ENCODE peak calls at places on chromosomes 6 and 20, in four cellular contexts. B, X, G and W are unnamed samples.

GRCh38 chr6:134379086-134379485 is 61.2 kb upstream of the SGK1 start:
- DNase-seq in B (peak; percentile 62), X (no peak), G (peak; percentile 17), W (peak; percentile 79)

GRCh38 chr6:149918151-149918905 is 4.6 kb downstream of the RAET1G start:
- DNase-seq in B (no peak), X (no peak), G (no peak), W (no peak)

GRCh38 chr20:46220808-46221207 is 87.5 kb downstream of the CDH22 start:
- DNase-seq in B (no peak), X (peak; percentile 94), G (no peak), W (peak; percentile 84)

GRCh38 chr20:49624317-49624716 is 56.4 kb upstream of the PTGIS start:
- DNase-seq in B (no peak), X (no peak), G (no peak), W (no peak)

GRCh38 chr6:111265842-111266241 is 178.5 kb downstream of the SLC16A10 start:
- DNase-seq in B (no peak), X (no peak), G (no peak), W (no peak)

GRCh38 chr20:2693286-2693995 is 861 bp downstream of the EBF4 start:
- DNase-seq in B (no peak), X (no peak), G (no peak), W (peak; percentile 50)

GRCh38 chr6:71375676-71376075 is 87.1 kb downstream of the OGFRL1 start:
- DNase-seq in B (no peak), X (no peak), G (no peak), W (no peak)

GRCh38 chr6:169960003-169960344 is 208.6 kb downstream of the ERMARD start:
- DNase-seq in B (no peak), X (no peak), G (no peak), W (no peak)

GRCh38 chr20:33046412-33046811 is 7.3 kb upstream of the BPIFB3 start:
- DNase-seq in B (no peak), X (no peak), G (no peak), W (no peak)

GRCh38 chr6:75791881-75792280 is 42.8 kb downstream of the MYO6 start:
- DNase-seq in B (no peak), X (no peak), G (no peak), W (no peak)

GRCh38 chr6:73152998-73153757 is 72.1 kb downstream of the KHDC1L start:
- DNase-seq in B (no peak), X (no peak), G (no peak), W (no peak)

GRCh38 chr20:17694767-17695166 is 5.0 kb upstream of the BANF2 start:
- DNase-seq in B (no peak), X (no peak), G (no peak), W (no peak)

GRCh38 chr20:4406627-4407026 is 315.1 kb upstream of the PRND start:
- DNase-seq in B (no peak), X (no peak), G (peak; percentile 16), W (no peak)

GRCh38 chr6:160028487-160029275 is 59.8 kb downstream of the IGF2R start:
- DNase-seq in B (no peak), X (no peak), G (no peak), W (no peak)

GRCh38 chr6:1626481-1626880 is 16.8 kb downstream of the FOXC1 start:
- DNase-seq in B (no peak), X (no peak), G (no peak), W (no peak)

GRCh38 chr6:21180800-21181337 is 412.7 kb upstream of the SOX4 start:
- DNase-seq in B (no peak), X (no peak), G (no peak), W (no peak)

GRCh38 chr20:14543040-14543439 is 205.6 kb upstream of the FLRT3 start:
- DNase-seq in B (no peak), X (no peak), G (no peak), W (no peak)

GRCh38 chr20:16580127-16580526 is 6.9 kb upstream of the KIF16B start:
- DNase-seq in B (no peak), X (no peak), G (peak; percentile 31), W (no peak)

GRCh38 chr6:120005292-120005976 is 655.9 kb upstream of the MAN1A1 start:
- DNase-seq in B (no peak), X (no peak), G (peak; percentile 33), W (no peak)

GRCh38 chr20:19463597-19463996 is 251.2 kb downstream of the SLC24A3 start:
- DNase-seq in B (no peak), X (no peak), G (no peak), W (peak; percentile 42)

GRCh38 chr6:77159730-77160129 is 303.6 kb downstream of the HTR1B start:
- DNase-seq in B (no peak), X (no peak), G (no peak), W (no peak)

GRCh38 chr6:127554435-127555006 is 22.5 kb upstream of the C6orf58 start:
- DNase-seq in B (no peak), X (peak; percentile 86), G (peak; percentile 39), W (peak; percentile 43)

GRCh38 chr20:51735728-51736600 is 32.2 kb downstream of the ATP9A start:
- DNase-seq in B (no peak), X (no peak), G (peak; percentile 33), W (no peak)

GRCh38 chr6:17589402-17590116 is 10.5 kb upstream of the FAM8A1 start:
- DNase-seq in B (no peak), X (no peak), G (no peak), W (peak; percentile 58)

GRCh38 chr6:15663057-15663638 is 320 bp upstream of the DTNBP1 start:
- DNase-seq in B (no peak), X (peak; percentile 66), G (peak; percentile 79), W (no peak)

GRCh38 chr20:11128131-11128831 is 454.5 kb upstream of the JAG1 start:
- DNase-seq in B (no peak), X (no peak), G (no peak), W (no peak)

GRCh38 chr6:109239918-109240321 is 142.3 kb downstream of the CD164 start:
- DNase-seq in B (no peak), X (no peak), G (no peak), W (no peak)

GRCh38 chr6:149723771-149724417 is 6.0 kb upstream of the LATS1 start:
- DNase-seq in B (no peak), X (peak; percentile 24), G (peak; percentile 54), W (no peak)

GRCh38 chr6:163320402-163320801 is 94.1 kb upstream of the QKI start:
- DNase-seq in B (no peak), X (no peak), G (no peak), W (no peak)

GRCh38 chr6:35449287-35449881 is 2.8 kb upstream of the FANCE start:
- DNase-seq in B (peak; percentile 41), X (peak; percentile 77), G (peak; percentile 84), W (no peak)

GRCh38 chr6:63236398-63236817 is 25.1 kb downstream of the FKBP1C start:
- DNase-seq in B (no peak), X (no peak), G (no peak), W (peak; percentile 38)

GRCh38 chr20:59499863-59500262 is 104.5 kb upstream of the PHACTR3 start:
- DNase-seq in B (no peak), X (no peak), G (no peak), W (no peak)

GRCh38 chr6:41723178-41723935 is 12.1 kb downstream of the TFEB start:
- DNase-seq in B (no peak), X (no peak), G (no peak), W (peak; percentile 53)

GRCh38 chr6:20868397-20869185 is 334.3 kb downstream of the CDKAL1 start:
- DNase-seq in B (no peak), X (peak; percentile 86), G (no peak), W (peak; percentile 48)

GRCh38 chr20:57393321-57394086 is 2.3 kb downstream of the RBM38 start:
- DNase-seq in B (no peak), X (no peak), G (no peak), W (no peak)

GRCh38 chr6:31308845-31309175 is 36.9 kb upstream of the HLA-C start:
- DNase-seq in B (no peak), X (no peak), G (no peak), W (no peak)

GRCh38 chr20:44897133-44897532 is 11.6 kb downstream of the YWHAB start:
- DNase-seq in B (no peak), X (no peak), G (peak; percentile 15), W (no peak)